ENCODE peak calls at places on chromosome 22, in five cellular contexts. I is effector CD4-positive, alpha-beta T cell; N is HTR-8/SVneo; O is ovary; Q is T follicular helper cell. U is an unnamed sample.

GRCh38 chr22:40753114-40753513 is 66.0 kb downstream of the SLC25A17 start:
- DNase-seq in I (no peak), N (no peak), O (no peak), Q (no peak), U (no peak)

GRCh38 chr22:46357711-46358505 is 22.4 kb downstream of the TRMU start:
- DNase-seq in I (no peak), N (no peak), O (no peak), Q (no peak), U (no peak)

GRCh38 chr22:21682385-21683175 is 16.8 kb downstream of the PPIL2 start:
- DNase-seq in I (no peak), N (no peak), O (no peak), Q (no peak), U (no peak)

GRCh38 chr22:43628253-43628649 is 183.9 kb downstream of the EFCAB6 start:
- DNase-seq in I (no peak), N (no peak), O (peak; percentile 65), Q (no peak), U (no peak)

GRCh38 chr22:20391222-20391621 is 2.7 kb upstream of the ZNF74 start:
- DNase-seq in I (no peak), N (no peak), O (no peak), Q (no peak), U (no peak)

GRCh38 chr22:17633217-17633997 is 4.9 kb upstream of the ATP6V1E1 start:
- DNase-seq in I (no peak), N (peak; percentile 34), O (no peak), Q (no peak), U (no peak)

GRCh38 chr22:30129636-30130035 is 49.4 kb downstream of the HORMAD2 start:
- DNase-seq in I (no peak), N (no peak), O (no peak), Q (no peak), U (no peak)

GRCh38 chr22:42868751-42869251 is 11.7 kb upstream of the ARFGAP3 start:
- DNase-seq in I (no peak), N (no peak), O (no peak), Q (no peak), U (no peak)

GRCh38 chr22:50209893-50210292 is 9.1 kb downstream of the SELENOO start:
- DNase-seq in I (peak; percentile 71), N (peak; percentile 53), O (peak; percentile 72), Q (peak; percentile 64), U (no peak)

GRCh38 chr22:50605349-50606074 is 4.9 kb downstream of the MAPK8IP2 start:
- DNase-seq in I (no peak), N (no peak), O (no peak), Q (no peak), U (no peak)

GRCh38 chr22:24803064-24803542 is 2.9 kb upstream of the SGSM1 start:
- DNase-seq in I (peak; percentile 50), N (peak; percentile 46), O (peak; percentile 62), Q (peak; percentile 50), U (no peak)

GRCh38 chr22:42365942-42366660 is 66.1 kb downstream of the NFAM1 start:
- DNase-seq in I (no peak), N (no peak), O (no peak), Q (no peak), U (no peak)

GRCh38 chr22:37566903-37567798 is 6.9 kb downstream of the CDC42EP1 start:
- DNase-seq in I (peak; percentile 87), N (peak; percentile 31), O (peak; percentile 85), Q (peak; percentile 76), U (peak; percentile 91)

GRCh38 chr22:34437140-34437539 is 516.9 kb upstream of the LARGE1 start:
- DNase-seq in I (no peak), N (no peak), O (no peak), Q (no peak), U (no peak)

GRCh38 chr22:48393041-48393370 is 1434.7 kb downstream of the BRD1 start:
- DNase-seq in I (no peak), N (no peak), O (no peak), Q (no peak), U (peak; percentile 69)

GRCh38 chr22:31079095-31079642 is 1.9 kb upstream of the SMTN start:
- DNase-seq in I (no peak), N (no peak), O (no peak), Q (no peak), U (no peak)

GRCh38 chr22:24965822-24966626 is 13.5 kb downstream of the KIAA1671 start:
- DNase-seq in I (no peak), N (no peak), O (peak; percentile 58), Q (no peak), U (no peak)

GRCh38 chr22:39658367-39658766 is 87.8 kb downstream of the CACNA1I start:
- DNase-seq in I (peak; percentile 27), N (no peak), O (no peak), Q (peak; percentile 48), U (no peak)

U was measured in suprapubic skin.